ENCODE peak calls at places on chromosomes 2 and 18, in five cellular contexts. T is IMR-90, U is neuronal stem cell, Z is mesendoderm, W is trophoblast cell. K is an unnamed sample.

GRCh38 chr2:113965644-113966043 is 75.8 kb downstream of the ACTR3 start:
- DNase-seq in W (peak), T (peak), U (peak), Z (peak), K (peak)

GRCh38 chr2:43033466-43034241 is 192.8 kb downstream of the ZFP36L2 start:
- DNase-seq in W (no peak), Z (no peak), T (no peak), U (no peak), K (no peak)

GRCh38 chr18:58302811-58303210 is 258.8 kb downstream of the NEDD4L start:
- DNase-seq in W (no peak), Z (no peak), U (no peak), T (no peak), K (no peak)

GRCh38 chr2:197705912-197706838 is 1.0 kb downstream of the MARS2 start:
- DNase-seq in T (peak), Z (peak), W (peak), U (no peak), K (peak)

GRCh38 chr2:205566556-205567061 is 115.7 kb upstream of the NRP2 start:
- DNase-seq in U (no peak), T (peak), Z (no peak), W (peak), K (no peak)

GRCh38 chr2:63053889-63054725 is 3.5 kb downstream of the OTX1 start:
- DNase-seq in W (peak), T (no peak), Z (peak), U (peak), K (peak)

GRCh38 chr2:10258726-10259125 is 44.0 kb upstream of the HPCAL1 start:
- DNase-seq in U (no peak), T (no peak), Z (no peak), W (no peak), K (no peak)

GRCh38 chr18:13562494-13563029 is 163.8 kb downstream of the FAM210A start:
- DNase-seq in U (no peak), Z (no peak), T (no peak), W (peak), K (no peak)

GRCh38 chr2:150596071-150596470 is 108.6 kb upstream of the RND3 start:
- DNase-seq in W (peak), T (peak), U (no peak), Z (no peak), K (peak)

DNA sequence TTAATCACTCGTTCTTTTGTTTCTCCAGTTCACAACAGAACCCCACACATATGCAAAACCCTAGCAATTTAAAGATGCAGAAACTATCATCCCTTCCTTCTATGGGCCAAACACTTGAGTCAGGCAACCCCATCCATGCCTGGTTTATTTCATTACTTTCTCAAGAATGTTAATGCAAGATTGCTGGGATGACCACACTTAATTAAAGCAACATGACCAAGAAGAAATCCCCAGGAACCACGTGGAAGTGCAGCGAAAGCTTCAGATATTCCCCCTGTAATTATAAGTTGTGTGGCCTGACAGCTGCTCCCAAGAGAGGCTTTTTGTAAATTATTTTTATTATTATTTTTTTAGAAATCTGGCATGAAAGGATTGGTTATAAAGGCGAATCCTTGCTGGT is 246.2 kb upstream of the ID2 start:
- DNase-seq in U (no peak), T (no peak), Z (no peak), W (no peak), K (no peak)
- H3K4me3 ChIP-seq in U (no peak), T (no peak), Z (no peak), W (no peak), K (no peak)

DNA sequence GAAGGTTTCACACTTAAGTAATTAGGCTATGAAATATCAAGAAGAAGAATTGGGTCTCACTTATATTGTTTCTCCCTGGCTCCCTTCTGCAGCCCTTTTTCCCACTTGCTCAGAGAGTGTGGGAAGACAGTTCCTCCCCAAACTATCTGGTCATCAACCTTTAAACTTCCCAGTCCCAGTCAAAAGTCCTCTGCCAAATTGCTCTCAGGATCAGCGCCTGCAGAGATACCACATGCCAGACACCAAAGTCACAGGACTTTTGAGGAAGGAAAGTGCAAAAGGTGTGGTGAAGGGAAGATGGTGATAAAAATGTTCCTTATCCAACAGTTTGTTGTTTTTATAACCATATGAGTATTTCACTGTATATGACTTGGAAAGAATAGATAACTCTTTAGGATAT is 51.3 kb downstream of the DLGAP1 start:
- DNase-seq in W (no peak), U (no peak), T (no peak), Z (peak), K (no peak)
- H3K4ac ChIP-seq in W (no peak), U (no peak), T (no peak), Z (no peak), K (no peak)

GRCh38 chr2:71336802-71337201 is 5.2 kb downstream of the ZNF638 start:
- DNase-seq in W (peak), T (peak), Z (no peak), U (no peak), K (peak)

GRCh38 chr2:71337776-71338175 is 6.2 kb downstream of the ZNF638 start:
- DNase-seq in W (no peak), T (no peak), Z (no peak), U (no peak), K (no peak)

GRCh38 chr2:71339685-71340084 is 8.1 kb downstream of the ZNF638 start:
- DNase-seq in T (no peak), Z (no peak), W (no peak), U (no peak), K (no peak)

GRCh38 chr2:71333619-71334018 is 2.0 kb downstream of the ZNF638 start:
- DNase-seq in W (peak), Z (peak), U (no peak), T (no peak), K (no peak)

DNA sequence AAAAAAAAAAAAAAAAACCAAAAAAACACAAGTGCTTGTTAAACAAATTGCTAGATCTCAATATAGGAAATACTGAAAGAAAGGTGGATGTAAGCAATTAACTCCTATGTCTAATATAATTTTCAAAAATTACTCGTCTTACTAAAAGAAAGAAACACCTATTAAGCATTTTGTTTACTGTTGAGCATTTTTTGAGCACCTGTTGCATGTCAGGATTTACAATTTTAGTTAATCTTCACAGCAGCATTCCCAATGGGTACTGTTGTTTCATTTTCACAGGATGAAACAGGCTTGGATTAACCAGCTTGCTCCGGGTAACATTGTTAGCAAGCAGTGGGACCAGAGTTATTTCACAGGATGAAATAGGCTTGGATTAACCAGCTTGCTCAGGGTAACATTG is 4.8 kb downstream of the ZNF638 start:
- DNase-seq in W (no peak), U (no peak), Z (peak), T (no peak), K (no peak)
- H3K4me3 ChIP-seq in W (no peak), U (no peak), Z (no peak), T (no peak), K (peak)

DNA sequence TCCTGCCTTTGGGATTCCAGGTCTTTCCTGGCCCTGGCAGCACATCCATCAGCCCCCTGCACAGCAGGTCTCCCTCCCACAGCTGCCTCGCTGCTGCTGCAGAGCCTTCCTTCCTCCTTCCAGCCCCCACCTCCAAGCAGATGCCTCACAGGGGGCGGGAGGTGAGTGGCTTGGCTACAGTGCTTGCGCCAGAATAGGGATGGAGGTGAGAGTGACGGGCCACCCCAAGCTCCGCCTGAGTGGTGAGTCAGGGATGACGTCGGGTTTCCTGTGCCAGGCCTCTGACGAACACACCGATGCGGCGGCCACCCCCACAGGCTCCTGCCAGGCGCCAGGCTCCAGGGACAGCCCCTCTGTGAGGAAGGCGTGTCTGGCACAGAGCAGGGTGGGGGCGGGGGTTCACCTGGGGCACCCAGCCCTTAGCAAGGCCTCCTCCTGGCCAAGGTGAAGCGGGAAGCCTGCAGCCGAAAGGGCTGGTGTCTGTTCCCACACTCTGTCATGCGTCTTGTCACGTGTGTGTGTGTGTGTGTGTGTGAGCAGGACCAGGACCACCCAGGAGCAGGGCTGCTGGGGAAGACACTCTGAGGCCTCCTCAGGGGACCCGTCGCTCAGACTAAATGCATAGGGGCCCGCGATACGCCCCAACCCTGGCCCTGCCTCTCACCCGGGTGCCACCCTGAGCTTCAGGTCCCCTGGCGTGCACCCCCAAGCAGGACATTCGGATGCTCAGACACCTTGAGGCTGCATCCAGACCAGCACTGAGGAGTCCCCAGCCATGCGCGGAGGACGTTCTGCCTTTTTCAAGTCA is 3.4 kb upstream of the DUSP2 start:
- DNase-seq in U (peak), W (peak), Z (peak), T (peak), K (peak)
- H3K4ac ChIP-seq in U (no peak), W (no peak), Z (no peak), T (peak), K (no peak)

GRCh38 chr2:230564805-230565779 is 147.6 kb upstream of the CAB39 start:
- DNase-seq in T (peak), U (no peak), Z (no peak), W (no peak), K (no peak)

GRCh38 chr2:230575640-230576324 is 136.9 kb upstream of the CAB39 start:
- DNase-seq in T (no peak), U (no peak), Z (no peak), W (peak), K (no peak)

GRCh38 chr2:230569298-230569697 is 143.3 kb upstream of the CAB39 start:
- DNase-seq in T (no peak), W (no peak), Z (no peak), U (no peak), K (no peak)

GRCh38 chr2:230570987-230571386 is 141.7 kb upstream of the CAB39 start:
- DNase-seq in U (no peak), Z (no peak), T (no peak), W (no peak), K (no peak)
- H3K4me3 ChIP-seq in U (no peak), Z (no peak), T (no peak), W (no peak), K (no peak)

GRCh38 chr2:238096311-238097011 is 3.7 kb upstream of the ESPNL start:
- DNase-seq in U (no peak), T (no peak), W (peak), Z (no peak), K (no peak)

GRCh38 chr2:238095143-238095542 is 5.0 kb upstream of the ESPNL start:
- DNase-seq in U (no peak), T (no peak), Z (no peak), W (no peak), K (no peak)

GRCh38 chr2:238098854-238099708 is 1.1 kb upstream of the ESPNL start:
- DNase-seq in U (no peak), Z (no peak), T (no peak), W (no peak), K (no peak)

GRCh38 chr2:238097988-238098853 is 1.9 kb upstream of the ESPNL start:
- DNase-seq in T (no peak), Z (peak), U (peak), W (peak), K (peak)

DNA sequence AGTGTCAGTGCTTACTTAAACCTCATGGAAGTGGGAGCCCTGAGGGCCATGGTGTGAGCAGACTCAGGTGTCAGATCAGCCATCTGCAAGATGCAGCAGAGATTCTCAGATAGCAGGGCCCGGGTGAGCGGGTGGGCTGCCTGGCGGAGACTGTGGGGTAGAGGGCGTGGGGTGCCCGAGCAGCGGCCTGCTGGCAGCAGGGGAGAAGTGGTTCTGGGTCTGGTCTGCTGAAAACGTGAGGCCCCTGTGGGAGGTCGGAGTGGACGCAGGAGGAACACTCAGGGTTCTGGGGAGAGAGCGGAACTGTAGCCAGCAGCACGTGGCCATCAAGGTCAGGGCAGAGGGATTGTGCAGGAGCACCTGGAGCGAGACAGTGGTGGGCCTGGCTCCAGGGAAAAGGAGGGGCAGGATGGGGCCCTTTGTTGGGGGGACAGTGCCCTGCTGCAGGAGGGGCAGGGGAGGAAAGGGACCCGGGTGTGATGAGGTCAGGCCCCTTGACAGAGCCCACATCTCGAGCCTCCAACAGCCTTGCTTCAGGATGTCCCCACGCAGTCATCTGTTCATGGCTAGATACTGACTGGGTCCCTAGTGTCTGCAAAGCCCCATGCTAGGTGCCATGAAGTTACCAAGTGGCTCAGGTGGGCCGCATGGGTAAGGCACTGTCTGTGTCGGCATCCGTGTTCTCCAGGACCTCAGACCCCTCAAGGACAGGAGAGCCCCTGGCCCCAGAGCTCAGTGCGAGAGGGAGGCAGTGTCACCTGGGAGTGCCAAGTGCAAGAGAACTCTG is 2.7 kb upstream of the ESPNL start:
- DNase-seq in T (no peak), W (no peak), Z (no peak), U (no peak), K (no peak)
- H3K4ac ChIP-seq in T (no peak), W (no peak), Z (no peak), U (peak), K (no peak)

GRCh38 chr2:84919885-84920580 is 14.6 kb downstream of the TMSB10 start:
- DNase-seq in U (no peak), W (peak), Z (peak), T (peak), K (peak)
- H3K4me3 ChIP-seq in U (no peak), W (no peak), Z (no peak), T (peak), K (peak)

GRCh38 chr18:32771169-32771751 is 1.6 kb downstream of the KLHL14 start:
- DNase-seq in T (no peak), U (no peak), W (no peak), Z (peak), K (peak)
- H3K4ac ChIP-seq in T (no peak), U (no peak), W (no peak), Z (no peak), K (peak)

DNA sequence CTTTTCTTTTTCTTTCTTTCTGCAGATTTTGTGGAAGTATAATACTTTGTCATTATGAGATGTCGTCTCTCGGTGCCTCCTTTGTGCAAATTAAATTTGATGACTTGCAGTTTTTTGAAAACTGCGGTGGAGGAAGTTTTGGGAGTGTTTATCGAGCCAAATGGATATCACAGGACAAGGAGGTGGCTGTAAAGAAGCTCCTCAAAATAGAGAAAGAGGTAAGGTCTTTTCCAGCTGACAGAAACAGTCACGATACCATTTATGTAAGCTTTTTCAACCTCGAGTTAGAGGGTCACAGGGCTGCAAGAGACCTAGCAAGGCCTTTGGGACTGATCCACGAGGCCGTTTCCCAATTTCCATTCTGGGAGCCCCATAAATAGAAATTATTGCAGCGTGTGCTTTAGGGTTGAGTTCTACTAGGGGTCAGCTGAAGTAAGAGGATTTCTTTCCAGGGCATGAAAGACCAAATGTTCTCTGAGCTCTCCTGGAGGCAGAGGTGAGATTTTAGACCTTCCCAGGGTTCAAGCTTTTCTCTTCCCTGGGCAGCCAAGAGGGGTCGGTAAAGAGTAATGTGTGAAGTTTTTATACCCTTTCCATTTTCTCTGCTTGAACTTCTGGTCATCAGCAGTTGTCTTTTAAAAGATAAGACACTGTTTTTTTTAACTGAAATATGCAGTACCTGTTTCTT is 15.5 kb downstream of the MAP3K20 start:
- DNase-seq in U (no peak), T (no peak), W (no peak), Z (peak), K (no peak)
- H3K4me3 ChIP-seq in U (no peak), T (no peak), W (no peak), Z (no peak), K (no peak)

K was measured in mesenchymal stem cell.